ENCODE peak calls at places on chromosomes 4 and X, in five cellular contexts. Z is GM12878, U is HCT116, P is HepG2, F is K562. Y is an unnamed sample.
A peak's percentile ranks its signal among the peaks of the same experiment; 100 is the strongest.

GRCh38 chr4:174528226-174528625 is 5.9 kb upstream of the HPGD start:
- DNase-seq in P (no peak), U (no peak), F (no peak), Z (no peak), Y (no peak)

GRCh38 chrX:115719171-115719570 is 158.2 kb downstream of the PLS3 start:
- DNase-seq in F (no peak), U (no peak), P (no peak), Z (no peak), Y (no peak)

GRCh38 chr4:114040319-114041116 is 61.1 kb upstream of the ARSJ start:
- DNase-seq in Z (peak; percentile 36), P (no peak), U (no peak), F (no peak), Y (no peak)

GRCh38 chrX:97384685-97385084 is 501.0 kb downstream of the RPA4 start:
- DNase-seq in U (no peak), Z (no peak), F (no peak), P (no peak), Y (no peak)

GRCh38 chrX:68838571-68838910 is 9.7 kb downstream of the EFNB1 start:
- DNase-seq in Z (no peak), P (no peak), F (no peak), U (no peak), Y (no peak)

GRCh38 chr4:71709961-71710360 is 73.9 kb downstream of the GC start:
- DNase-seq in Z (no peak), U (no peak), F (peak; percentile 5), P (no peak), Y (no peak)

GRCh38 chr4:140300271-140300970 is 73.0 kb upstream of the SCOC start:
- DNase-seq in F (no peak), U (peak; percentile 74), P (no peak), Z (no peak), Y (no peak)

GRCh38 chrX:129600981-129601424 is 53.8 kb downstream of the APLN start:
- DNase-seq in F (peak; percentile 29), P (peak; percentile 4), Z (no peak), U (no peak), Y (no peak)

GRCh38 chr4:116391020-116391419 is 694.4 kb downstream of the TRAM1L1 start:
- DNase-seq in P (no peak), F (no peak), Z (no peak), U (no peak), Y (no peak)

GRCh38 chr4:15443770-15444169 is 15.9 kb downstream of the C1QTNF7 start:
- DNase-seq in P (no peak), Z (no peak), U (no peak), F (no peak), Y (no peak)

GRCh38 chr4:173025131-173025530 is 143.5 kb upstream of the GALNT7 start:
- DNase-seq in F (peak; percentile 56), U (peak; percentile 76), P (peak; percentile 38), Z (peak; percentile 16), Y (peak; percentile 51)

GRCh38 chr4:48985976-48986653 is at the start of gene CWH43:
- DNase-seq in U (no peak), F (no peak), P (no peak), Z (no peak), Y (no peak)

GRCh38 chr4:184387351-184387750 is 87.0 kb downstream of the IRF2 start:
- DNase-seq in U (no peak), F (no peak), Z (no peak), P (no peak), Y (no peak)

GRCh38 chrX:138128025-138128671 is 562.2 kb downstream of the ZIC3 start:
- DNase-seq in F (peak; percentile 25), Z (no peak), U (peak; percentile 1), P (peak; percentile 2), Y (peak; percentile 13)

GRCh38 chrX:153926594-153926862 is 464 bp upstream of the ARHGAP4 start:
- DNase-seq in P (no peak), U (no peak), Z (no peak), F (no peak), Y (no peak)
- H3K4me3 ChIP-seq in P (peak overlapping the region; percentile 79), U (peak overlapping the region; percentile 71), Z (peak overlapping the region; percentile 74), F (peak overlapping the region; percentile 58), Y (peak overlapping the region; percentile 43)

GRCh38 chrX:77788050-77788449 is 2.0 kb upstream of the ATRX start:
- DNase-seq in Z (no peak), P (peak; percentile 86), F (peak; percentile 39), U (peak; percentile 26), Y (no peak)
- TF ChIP-seq ZNF274 in Z (no peak), P (no peak), F (no peak), U (no peak), Y (no peak)

GRCh38 chr4:151689211-151689991 is 71.4 kb downstream of the GATB start:
- DNase-seq in P (no peak), Z (no peak), U (no peak), F (no peak), Y (no peak)
- H3K4me3 ChIP-seq in P (no peak overlapping the region), Z (no peak overlapping the region), U (no peak overlapping the region), F (no peak overlapping the region), Y (no peak overlapping the region)

DNA sequence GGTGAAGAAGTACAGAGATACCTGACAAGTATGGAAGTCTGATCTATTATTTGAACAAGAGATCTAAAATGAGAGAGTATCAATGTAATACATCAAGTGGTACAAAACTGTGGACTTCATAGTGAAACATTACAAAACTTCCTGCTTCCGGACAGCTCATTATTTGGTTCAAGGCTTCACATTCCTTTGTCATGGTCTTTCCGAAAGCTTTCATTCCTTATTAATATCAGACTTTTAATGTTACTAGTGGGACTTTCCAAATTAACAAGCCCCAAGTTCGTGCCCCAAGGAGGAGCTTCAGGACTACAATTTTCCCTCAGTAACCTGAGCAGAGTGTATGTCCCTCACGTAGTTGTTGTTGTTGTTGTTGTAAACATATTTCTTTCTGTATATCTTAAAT is 1.2 kb downstream of the CHIC2 start:
- DNase-seq in P (peak; percentile 52), F (no peak), Z (no peak), U (no peak), Y (no peak)
- TF ChIP-seq ZNF274 in P (no peak), F (no peak), Z (no peak), U (no peak), Y (no peak)

GRCh38 chr4:81196126-81196650 is 18.8 kb downstream of the PRKG2 start:
- DNase-seq in Z (no peak), P (no peak), U (no peak), F (no peak), Y (no peak)

GRCh38 chr4:81195475-81195874 is 19.5 kb downstream of the PRKG2 start:
- DNase-seq in F (no peak), P (no peak), U (no peak), Z (no peak), Y (no peak)

GRCh38 chr4:81198151-81198550 is 16.9 kb downstream of the PRKG2 start:
- DNase-seq in F (no peak), U (no peak), Z (no peak), P (no peak), Y (no peak)

GRCh38 chr4:81198609-81199008 is 16.4 kb downstream of the PRKG2 start:
- DNase-seq in F (no peak), U (no peak), P (no peak), Z (no peak), Y (no peak)

DNA sequence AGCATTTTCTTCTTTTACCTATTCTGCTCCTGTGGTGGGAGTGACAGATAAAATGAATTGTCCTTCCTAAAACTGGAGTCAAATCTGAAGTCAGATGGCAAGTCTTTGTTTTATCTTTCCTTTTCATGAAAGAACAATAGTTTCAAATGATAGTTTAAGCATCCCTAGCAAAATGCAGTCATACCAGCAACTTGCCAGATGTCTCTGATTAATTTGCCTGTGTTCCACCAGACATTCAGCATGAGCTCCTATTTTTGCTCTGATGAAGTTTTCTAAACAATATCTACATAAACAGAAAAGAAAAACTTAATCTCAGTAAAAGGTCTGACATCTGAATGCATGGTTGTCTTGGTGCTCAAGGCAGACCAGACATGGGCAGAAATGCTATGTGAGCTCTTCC is 15.2 kb downstream of the PRKG2 start:
- DNase-seq in U (no peak), F (no peak), Z (no peak), P (no peak), Y (no peak)
- H3K4me3 ChIP-seq in U (no peak overlapping the region), F (no peak overlapping the region), Z (no peak overlapping the region), P (no peak overlapping the region), Y (no peak overlapping the region)

GRCh38 chr4:164615964-164616363 is 138.0 kb upstream of the SMIM31 start:
- DNase-seq in Z (no peak), U (no peak), F (no peak), P (no peak), Y (no peak)
- TF ChIP-seq ZNF274 in Z (no peak), U (no peak), F (no peak), P (no peak), Y (no peak)

DNA sequence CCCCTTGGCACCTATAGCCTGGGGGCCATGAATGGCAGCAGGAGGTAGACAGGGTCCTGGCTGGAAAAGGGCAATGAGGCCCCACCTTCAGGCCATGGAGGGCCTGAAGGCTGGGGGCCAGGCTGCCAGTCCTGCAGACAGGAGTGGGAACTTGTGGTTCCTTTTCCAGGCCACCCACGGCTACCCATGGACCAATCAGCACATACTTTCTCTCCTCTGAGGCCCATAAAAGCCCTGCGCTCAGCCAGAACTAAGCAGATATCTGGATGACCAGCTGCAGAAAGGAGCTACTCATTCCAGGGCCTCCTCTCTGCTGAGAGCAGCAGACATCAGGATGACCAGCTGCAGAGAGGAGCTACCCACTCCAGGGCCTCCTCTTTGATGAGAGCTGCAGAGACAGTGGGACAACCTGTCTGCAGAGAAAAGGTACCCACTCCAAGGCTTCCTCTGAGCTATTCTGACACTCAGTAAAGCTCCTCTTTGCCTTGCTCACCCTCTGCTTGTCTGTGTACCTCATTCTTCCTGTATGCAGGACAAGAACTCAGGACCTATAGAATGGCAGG is 67.2 kb downstream of the NAA11 start:
- DNase-seq in U (no peak), P (no peak), F (no peak), Z (no peak), Y (no peak)
- H3K4me3 ChIP-seq in U (no peak overlapping the region), P (no peak overlapping the region), F (no peak overlapping the region), Z (no peak overlapping the region), Y (no peak overlapping the region)

GRCh38 chr4:150206981-150207380 is 128.7 kb downstream of the DCLK2 start:
- DNase-seq in P (no peak), Z (no peak), U (no peak), F (no peak), Y (no peak)

GRCh38 chr4:150207871-150208270 is 129.6 kb downstream of the DCLK2 start:
- DNase-seq in F (no peak), Z (no peak), P (no peak), U (no peak), Y (no peak)

GRCh38 chr4:150211821-150212445 is 133.7 kb downstream of the DCLK2 start:
- DNase-seq in F (no peak), Z (no peak), P (no peak), U (no peak), Y (no peak)

GRCh38 chr4:150211016-150211415 is 132.8 kb downstream of the DCLK2 start:
- DNase-seq in F (no peak), Z (no peak), U (no peak), P (no peak), Y (no peak)

DNA sequence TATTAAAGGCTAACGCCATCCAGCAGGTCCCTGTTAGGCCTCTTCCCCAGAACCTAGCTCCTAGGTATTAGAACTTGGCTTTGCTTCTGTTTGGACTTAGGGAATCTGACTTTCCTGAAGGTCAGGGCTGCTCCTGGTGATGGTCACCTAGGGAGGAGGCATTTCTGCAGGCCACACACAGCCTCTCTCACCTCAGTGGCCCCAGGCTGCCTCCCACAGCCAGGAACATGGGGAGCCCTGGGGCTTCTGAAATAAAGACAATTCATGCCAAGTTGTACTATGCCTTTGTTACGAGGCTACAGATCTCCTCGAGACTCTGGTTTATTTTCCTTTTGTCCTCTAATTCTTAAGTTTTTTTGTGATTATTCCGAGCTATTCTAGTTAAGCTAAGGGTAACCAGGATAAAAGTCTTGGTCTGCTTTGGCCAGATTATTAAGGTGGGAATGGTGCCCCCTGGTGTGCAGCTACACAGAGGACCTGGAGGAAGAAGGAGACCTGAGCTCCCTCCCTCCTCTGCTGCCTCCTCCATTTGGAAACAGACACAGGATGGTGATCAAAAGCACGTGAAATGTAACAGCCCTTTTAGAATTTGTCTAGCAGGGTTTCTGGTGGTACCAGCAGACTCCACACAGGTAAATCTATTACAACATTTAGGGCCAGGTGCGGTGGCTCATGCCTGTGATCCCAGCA is 131.0 kb downstream of the DCLK2 start:
- DNase-seq in P (peak; percentile 41), F (peak; percentile 55), Z (no peak), U (peak; percentile 49), Y (peak; percentile 28)
- TF ChIP-seq ZNF274 in P (no peak), F (no peak), Z (no peak), U (no peak), Y (no peak)